ENCODE peak calls at places on chromosomes 16 and 17, in six cellular contexts. V is left ventricle myocardium inferior, T is HepG2, M is fibroblast of lung, S is osteoblast, C is AG04449. P is an unnamed sample.

GRCh38 chr17:70366421-70366820 is 197.1 kb downstream of the KCNJ2 start:
- DNase-seq in V (no peak), T (no peak), M (no peak), S (no peak), C (no peak), P (no peak)

GRCh38 chr17:8109669-8110455 is 8.5 kb downstream of the ALOXE3 start:
- DNase-seq in V (peak), T (no peak), M (peak), S (peak), C (no peak), P (no peak)

GRCh38 chr17:7327056-7327455 is 2.1 kb downstream of the NEURL4 start:
- DNase-seq in V (no peak), T (no peak), M (no peak), S (peak), C (no peak), P (no peak)

GRCh38 chr17:77363821-77364361 is 223.1 kb downstream of the SEC14L1 start:
- DNase-seq in V (peak), T (peak), M (peak), S (peak), C (no peak), P (no peak)

GRCh38 chr17:49621420-49621819 is 45.7 kb downstream of the NXPH3 start:
- DNase-seq in V (no peak), T (no peak), M (no peak), S (no peak), C (no peak), P (no peak)

GRCh38 chr16:29820730-29821662 is 734 bp downstream of the MVP start:
- DNase-seq in V (no peak), T (no peak), M (no peak), S (peak), C (no peak), P (no peak)

GRCh38 chr17:42387221-42387657 is 1.0 kb downstream of the STAT3 start:
- DNase-seq in V (no peak), T (peak), M (peak), S (peak), C (no peak), P (no peak)

GRCh38 chr16:12539185-12539929 is 264.3 kb downstream of the CPPED1 start:
- DNase-seq in V (no peak), T (no peak), M (peak), S (no peak), C (peak), P (peak)

GRCh38 chr16:25413962-25414361 is 156.3 kb upstream of the ZKSCAN2 start:
- DNase-seq in V (no peak), T (no peak), M (peak), S (no peak), C (no peak), P (no peak)

GRCh38 chr16:71929048-71929447 is 33.7 kb downstream of the IST1 start:
- DNase-seq in V (no peak), T (no peak), M (peak), S (peak), C (peak), P (peak)

GRCh38 chr16:84926462-84926861 is 84.9 kb downstream of the ZDHHC7 start:
- DNase-seq in V (no peak), T (no peak), M (no peak), S (no peak), C (no peak), P (no peak)

GRCh38 chr16:58158137-58158536 is 29.0 kb upstream of the CFAP20 start:
- DNase-seq in V (no peak), T (no peak), M (no peak), S (peak), C (no peak), P (no peak)

GRCh38 chr17:66633322-66633965 is 201.5 kb upstream of the CACNG5 start:
- DNase-seq in V (no peak), T (no peak), M (peak), S (no peak), C (no peak), P (no peak)

GRCh38 chr16:70695351-70696070 is 9.7 kb upstream of the MTSS2 start:
- DNase-seq in V (peak), T (peak), M (peak), S (no peak), C (no peak), P (no peak)

GRCh38 chr16:29900888-29901606 is 759 bp downstream of the ASPHD1 start:
- DNase-seq in V (no peak), T (no peak), M (no peak), S (peak), C (no peak), P (no peak)

GRCh38 chr16:70304892-70305448 is 6.0 kb downstream of the DDX19B start:
- DNase-seq in V (no peak), T (no peak), M (peak), S (peak), C (no peak), P (no peak)

GRCh38 chr17:68100000-68100641 is 64.6 kb downstream of the KPNA2 start:
- DNase-seq in V (no peak), T (peak), M (no peak), S (peak), C (no peak), P (no peak)

GRCh38 chr17:36812762-36813161 is 124.5 kb upstream of the LHX1 start:
- DNase-seq in V (no peak), T (no peak), M (peak), S (peak), C (no peak), P (no peak)

GRCh38 chr17:17433260-17433659 is 43.5 kb upstream of the MED9 start:
- DNase-seq in V (no peak), T (peak), M (peak), S (no peak), C (no peak), P (no peak)

GRCh38 chr17:35170968-35171771 is 23.0 kb downstream of the SLC35G3 start:
- DNase-seq in V (no peak), T (no peak), M (no peak), S (no peak), C (no peak), P (no peak)

GRCh38 chr17:50464121-50464520 is 4.6 kb downstream of the CHAD start:
- DNase-seq in V (no peak), T (no peak), M (no peak), S (peak), C (no peak), P (no peak)

GRCh38 chr17:51961689-51962088 is 196.8 kb downstream of the CA10 start:
- DNase-seq in V (no peak), T (no peak), M (no peak), S (no peak), C (no peak), P (no peak)

GRCh38 chr17:79955167-79955549 is 80.5 kb downstream of the TBC1D16 start:
- DNase-seq in V (peak), T (no peak), M (no peak), S (no peak), C (no peak), P (no peak)

DNA sequence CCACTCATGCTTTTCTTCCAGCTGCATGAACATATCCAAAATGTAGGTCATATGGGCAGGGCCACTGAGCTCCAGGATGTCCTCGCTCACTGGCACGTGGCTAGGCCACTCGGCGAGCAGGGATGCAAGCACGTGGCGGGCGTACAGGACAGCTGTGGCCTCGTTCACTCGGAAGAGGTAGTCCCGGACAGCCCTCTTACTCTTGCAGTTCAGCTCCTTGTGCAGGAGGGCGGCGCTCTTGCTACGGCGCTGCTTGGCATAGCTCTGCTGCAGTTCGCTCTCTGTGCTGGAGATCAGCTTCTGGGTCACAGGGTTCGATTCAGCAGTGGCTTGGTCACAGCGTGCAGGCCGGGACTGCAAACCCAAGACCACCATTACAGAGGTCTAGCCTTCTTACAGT is 53.1 kb upstream of the ATP2A3 start:
- DNase-seq in V (no peak), T (no peak), M (no peak), S (peak), C (no peak), P (no peak)
- TF ChIP-seq CTCF in V (peak), T (peak), M (no peak), S (peak), C (no peak), P (no peak)

GRCh38 chr16:46690281-46691178 is 1.1 kb downstream of the ORC6 start:
- DNase-seq in V (no peak), T (peak), M (peak), S (peak), C (no peak), P (no peak)

GRCh38 chr16:46689492-46690280 is at the start of gene ORC6:
- DNase-seq in V (peak), T (peak), M (peak), S (peak), C (peak), P (peak)

GRCh38 chr16:46693598-46693997 is 4.1 kb downstream of the ORC6 start:
- DNase-seq in V (no peak), T (no peak), M (no peak), S (no peak), C (no peak), P (no peak)

GRCh38 chr16:46688657-46689491 is at the start of gene VPS35:
- DNase-seq in V (peak), T (peak), M (peak), S (peak), C (peak), P (peak)

DNA sequence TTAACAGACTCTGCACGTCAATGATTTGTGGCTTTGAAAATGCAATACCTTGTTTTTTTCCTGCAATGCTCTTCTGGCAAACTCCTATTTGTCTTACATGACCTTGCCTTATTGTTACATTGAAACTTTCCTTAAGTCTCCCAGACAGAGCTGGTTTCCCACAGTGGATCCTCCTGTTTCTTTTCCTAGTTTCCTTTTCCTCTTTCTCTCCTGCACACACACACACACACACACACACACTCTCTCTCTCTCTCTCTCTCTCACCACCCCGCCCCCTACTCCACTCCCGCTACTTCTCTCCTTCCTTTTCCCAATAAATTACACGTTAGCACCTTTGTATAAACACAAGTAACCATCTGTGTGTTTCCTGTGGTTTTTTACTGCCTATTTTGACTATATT is 2.3 kb downstream of the ORC6 start:
- DNase-seq in V (no peak), T (no peak), M (peak), S (peak), C (no peak), P (no peak)
- H3K4me3 ChIP-seq in V (no peak), T (peak), M (peak), S (peak), C (no peak), P (peak)

GRCh38 chr17:64216385-64217248 is 46.4 kb downstream of the TEX2 start:
- DNase-seq in V (peak), T (peak), M (peak), S (peak), C (no peak), P (no peak)
- TF ChIP-seq CTCF in V (peak), T (peak), M (no peak), S (no peak), C (no peak), P (peak)

GRCh38 chr17:73304438-73304837 is 7.4 kb downstream of the CDC42EP4 start:
- DNase-seq in V (no peak), T (no peak), M (no peak), S (no peak), C (no peak), P (no peak)
- H3K4me3 ChIP-seq in V (peak), T (no peak), M (no peak), S (peak), C (no peak), P (peak)

DNA sequence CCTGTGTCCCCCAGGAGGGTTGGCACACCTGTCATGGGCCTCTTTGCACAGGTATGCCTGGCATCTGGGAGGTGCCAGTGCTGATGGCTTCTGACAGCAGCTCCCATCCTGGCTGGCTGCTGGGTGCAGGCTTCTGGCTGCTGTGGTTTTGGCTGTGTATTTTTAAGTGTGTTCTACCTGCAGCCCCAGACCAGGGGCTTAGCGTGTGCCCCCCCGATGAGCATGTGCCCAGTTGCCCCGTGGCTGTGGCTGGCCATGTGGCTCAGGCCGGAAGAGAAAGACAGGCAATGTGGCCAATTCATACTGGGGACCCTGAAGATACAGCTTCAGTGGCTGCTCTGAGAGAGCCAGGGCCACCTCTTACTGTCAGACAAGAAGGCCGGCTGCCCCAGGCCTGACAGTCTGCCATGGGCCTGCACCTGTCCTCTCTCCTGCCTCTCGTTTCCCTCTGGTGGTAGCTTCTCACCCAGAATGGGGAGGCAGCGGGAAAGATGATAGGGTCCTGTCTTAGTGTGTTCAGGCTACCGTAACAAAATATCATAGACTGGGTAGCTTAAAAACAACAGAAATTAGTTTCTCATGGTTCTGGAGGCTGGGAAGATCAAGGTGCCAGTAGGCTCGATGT is 37.6 kb upstream of the LGALS9 start:
- DNase-seq in V (no peak), T (no peak), M (no peak), S (peak), C (no peak), P (no peak)
- TF ChIP-seq CTCF in V (no peak), T (peak), M (no peak), S (no peak), C (no peak), P (no peak)

GRCh38 chr17:59370580-59371299 is 39.3 kb downstream of the YPEL2 start:
- DNase-seq in V (no peak), T (no peak), M (no peak), S (no peak), C (no peak), P (no peak)
- H3K4me3 ChIP-seq in V (peak), T (no peak), M (no peak), S (no peak), C (no peak), P (no peak)